ENCODE peak calls at places on chromosomes 12 and 14, in five cellular contexts. L, E, G, K and U are unnamed samples.

GRCh38 chr14:88695873-88696272 is 96.9 kb downstream of the EML5 start:
- DNase-seq in L (peak; percentile 2), E (no peak), G (no peak), K (no peak), U (no peak)

GRCh38 chr12:80837342-80837978 is 100.3 kb downstream of the LIN7A start:
- DNase-seq in L (peak; percentile 53), E (no peak), G (peak; percentile 41), K (peak; percentile 36), U (no peak)

GRCh38 chr12:132550014-132550802 is 60.2 kb downstream of the LRCOL1 start:
- DNase-seq in L (peak; percentile 47), E (no peak), G (no peak), K (no peak), U (no peak)

GRCh38 chr14:89493877-89494634 is 77.0 kb upstream of the FOXN3 start:
- DNase-seq in L (no peak), E (no peak), G (peak; percentile 62), K (no peak), U (no peak)

GRCh38 chr14:54902521-54903420 is at the start of gene GCH1:
- DNase-seq in L (peak; percentile 30), E (peak; percentile 56), G (peak; percentile 77), K (peak; percentile 84), U (peak; percentile 84)

GRCh38 chr12:85658236-85658635 is 178.0 kb downstream of the RASSF9 start:
- DNase-seq in L (peak; percentile 1), E (no peak), G (no peak), K (no peak), U (no peak)

GRCh38 chr12:116881867-116882507 is 746 bp upstream of the HRK start:
- DNase-seq in L (no peak), E (no peak), G (no peak), K (no peak), U (no peak)

GRCh38 chr12:29073631-29074239 is 75.3 kb upstream of the FAR2 start:
- DNase-seq in L (peak; percentile 54), E (no peak), G (peak; percentile 86), K (peak; percentile 14), U (peak; percentile 37)

GRCh38 chr12:132379996-132380395 is 50.6 kb upstream of the GALNT9 start:
- DNase-seq in L (no peak), E (no peak), G (no peak), K (no peak), U (no peak)

GRCh38 chr14:94066089-94066676 is 14.8 kb downstream of the DDX24 start:
- DNase-seq in L (peak; percentile 44), E (no peak), G (no peak), K (no peak), U (peak; percentile 3)

GRCh38 chr12:57243521-57244305 is 7.3 kb downstream of the STAC3 start:
- DNase-seq in L (peak; percentile 29), E (peak; percentile 81), G (peak; percentile 85), K (peak; percentile 39), U (peak; percentile 85)

GRCh38 chr12:3253682-3254275 is 176.6 kb downstream of the TSPAN9 start:
- DNase-seq in L (no peak), E (no peak), G (no peak), K (no peak), U (no peak)

GRCh38 chr14:59130472-59130871 is 58.0 kb upstream of the DAAM1 start:
- DNase-seq in L (no peak), E (no peak), G (no peak), K (peak; percentile 77), U (no peak)

GRCh38 chr12:2877959-2878732 is 1.1 kb downstream of the RHNO1 start:
- DNase-seq in L (peak; percentile 85), E (no peak), G (no peak), K (no peak), U (peak; percentile 96)

GRCh38 chr14:22898302-22898894 is 15.4 kb downstream of the REM2 start:
- DNase-seq in L (peak; percentile 89), E (no peak), G (no peak), K (no peak), U (no peak)

GRCh38 chr12:97027482-97027881 is 120.4 kb downstream of the NEDD1 start:
- DNase-seq in L (no peak), E (no peak), G (no peak), K (no peak), U (no peak)

GRCh38 chr12:2783936-2784600 is 10.7 kb upstream of the FKBP4 start:
- DNase-seq in L (peak; percentile 21), E (peak; percentile 56), G (peak; percentile 80), K (peak; percentile 44), U (peak; percentile 83)

GRCh38 chr14:23436327-23437141 is 1.1 kb upstream of the MYH7 start:
- DNase-seq in L (peak; percentile 3), E (no peak), G (peak; percentile 6), K (no peak), U (no peak)

GRCh38 chr12:11968041-11968383 is 102.7 kb upstream of the BCL2L14 start:
- DNase-seq in L (no peak), E (no peak), G (no peak), K (no peak), U (no peak)

GRCh38 chr14:50023671-50024490 is 92.5 kb downstream of the VCPKMT start:
- DNase-seq in L (peak; percentile 69), E (no peak), G (no peak), K (no peak), U (no peak)

GRCh38 chr14:71883094-71883493 is 49.1 kb upstream of the RGS6 start:
- DNase-seq in L (no peak), E (no peak), G (no peak), K (no peak), U (no peak)

GRCh38 chr12:98439471-98440164 is 75.8 kb upstream of the TMPO start:
- DNase-seq in L (peak; percentile 53), E (no peak), G (no peak), K (no peak), U (no peak)